ENCODE peak calls at places on chromosomes 3 and 15, in four cellular contexts. Y is SK-N-SH, F is K562, T is HepG2. B is an unnamed sample.

GRCh38 chr3:23992051-23992628 is 47.1 kb downstream of the NR1D2 start:
- DNase-seq in Y (peak), F (no peak), T (no peak), B (no peak)

GRCh38 chr3:178406206-178406605 is 130.0 kb upstream of the KCNMB2 start:
- DNase-seq in Y (no peak), F (no peak), T (no peak), B (no peak)

GRCh38 chr3:56890448-56891083 is 88.8 kb upstream of the ARHGEF3 start:
- DNase-seq in Y (peak), F (no peak), T (no peak), B (no peak)

GRCh38 chr15:91928676-91929075 is 75.2 kb downstream of the SLCO3A1 start:
- DNase-seq in Y (no peak), F (no peak), T (no peak), B (no peak)

GRCh38 chr3:38968891-38969290 is 82.9 kb downstream of the SCN11A start:
- DNase-seq in Y (no peak), F (no peak), T (no peak), B (no peak)

GRCh38 chr3:123143669-123144411 is 57.9 kb upstream of the SEC22A start:
- DNase-seq in Y (no peak), F (no peak), T (peak), B (no peak)

GRCh38 chr3:195914648-195915473 is 6.5 kb upstream of the TNK2 start:
- DNase-seq in Y (peak), F (peak), T (peak), B (peak)

GRCh38 chr15:93974804-93975481 is 256.4 kb upstream of the MCTP2 start:
- DNase-seq in Y (peak), F (no peak), T (peak), B (no peak)

GRCh38 chr15:82298520-82298919 is 35.9 kb downstream of the SAXO2 start:
- DNase-seq in Y (no peak), F (no peak), T (no peak), B (no peak)

GRCh38 chr15:101675015-101675414 is 22.8 kb upstream of the TM2D3 start:
- DNase-seq in Y (no peak), F (no peak), T (no peak), B (no peak)

GRCh38 chr15:41955807-41956525 is 16.4 kb downstream of the EHD4 start:
- DNase-seq in Y (no peak), F (no peak), T (peak), B (no peak)

GRCh38 chr3:120182613-120183524 is 88.6 kb upstream of the GSK3B start:
- DNase-seq in Y (no peak), F (peak), T (no peak), B (no peak)
- TF ChIP-seq NFIC in Y (no peak), F (no peak), T (no peak), B (no peak)

DNA sequence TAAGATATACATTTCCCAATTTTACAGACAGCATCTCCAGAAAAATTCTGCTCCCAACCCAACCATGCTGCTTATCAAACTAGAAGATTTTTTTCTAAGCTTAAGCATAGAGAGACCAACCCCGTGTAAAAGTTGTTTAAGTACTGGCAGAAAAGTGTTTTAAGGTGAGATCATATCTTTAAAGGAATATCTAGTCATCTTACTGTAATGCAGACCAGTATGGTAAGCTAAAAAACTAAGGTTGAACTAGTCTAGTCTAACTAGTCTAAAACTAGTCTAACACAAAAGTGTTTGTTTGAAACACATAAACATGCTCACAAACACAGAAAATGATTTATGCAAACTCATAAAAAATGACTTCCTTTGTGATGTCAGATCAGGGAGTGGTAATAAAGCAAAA is 10.2 kb downstream of the MYO5A start:
- DNase-seq in Y (no peak), F (no peak), T (no peak), B (no peak)
- TF ChIP-seq MAX in Y (no peak), F (no peak), T (no peak), B (no peak)

GRCh38 chr15:69838951-69839350 is 258.8 kb downstream of the TLE3 start:
- DNase-seq in Y (no peak), F (no peak), T (no peak), B (no peak)
- TF ChIP-seq NFIC in Y (no peak), F (no peak), T (no peak), B (no peak)

GRCh38 chr3:96961576-96961975 is 147.2 kb downstream of the EPHA6 start:
- DNase-seq in Y (no peak), F (no peak), T (no peak), B (no peak)

GRCh38 chr3:96958856-96959255 is 144.5 kb downstream of the EPHA6 start:
- DNase-seq in Y (no peak), F (no peak), T (no peak), B (no peak)

GRCh38 chr3:96960661-96961330 is 146.4 kb downstream of the EPHA6 start:
- DNase-seq in Y (no peak), F (no peak), T (no peak), B (no peak)

DNA sequence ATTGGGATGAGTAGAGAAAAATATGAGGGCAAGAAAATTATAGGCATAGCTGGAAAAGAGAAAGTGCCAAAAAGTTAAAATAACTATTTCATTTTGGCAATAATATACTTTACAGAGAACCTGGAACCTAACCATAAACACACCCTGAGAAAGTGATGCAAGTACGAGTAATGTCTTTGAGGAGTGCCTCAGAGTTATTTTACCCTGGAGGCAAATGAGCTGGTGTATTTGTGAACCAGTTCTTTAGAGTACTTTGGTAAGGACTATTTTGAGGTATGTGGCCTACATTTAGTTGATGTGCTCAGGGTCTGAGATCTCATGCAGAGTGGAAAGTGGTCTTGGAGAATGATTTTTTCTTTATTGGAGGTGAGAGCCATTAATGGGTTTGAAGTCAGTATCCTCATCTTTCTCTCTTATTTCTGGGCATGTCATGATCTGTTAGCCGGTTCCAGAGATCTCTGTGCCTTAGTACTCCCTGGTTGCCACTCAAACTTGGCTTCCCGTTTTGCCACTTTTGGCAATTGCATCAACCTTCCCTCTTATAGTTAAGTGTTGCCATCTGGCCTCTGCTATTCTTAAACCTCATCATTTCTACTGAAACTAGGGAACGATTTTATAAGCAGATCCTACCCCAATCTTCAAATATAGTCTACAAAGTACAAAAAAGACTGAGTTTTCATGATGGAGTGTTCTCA is 145.7 kb downstream of the EPHA6 start:
- DNase-seq in Y (no peak), F (no peak), T (no peak), B (no peak)
- TF ChIP-seq MAX in Y (no peak), F (no peak), T (no peak), B (no peak)

DNA sequence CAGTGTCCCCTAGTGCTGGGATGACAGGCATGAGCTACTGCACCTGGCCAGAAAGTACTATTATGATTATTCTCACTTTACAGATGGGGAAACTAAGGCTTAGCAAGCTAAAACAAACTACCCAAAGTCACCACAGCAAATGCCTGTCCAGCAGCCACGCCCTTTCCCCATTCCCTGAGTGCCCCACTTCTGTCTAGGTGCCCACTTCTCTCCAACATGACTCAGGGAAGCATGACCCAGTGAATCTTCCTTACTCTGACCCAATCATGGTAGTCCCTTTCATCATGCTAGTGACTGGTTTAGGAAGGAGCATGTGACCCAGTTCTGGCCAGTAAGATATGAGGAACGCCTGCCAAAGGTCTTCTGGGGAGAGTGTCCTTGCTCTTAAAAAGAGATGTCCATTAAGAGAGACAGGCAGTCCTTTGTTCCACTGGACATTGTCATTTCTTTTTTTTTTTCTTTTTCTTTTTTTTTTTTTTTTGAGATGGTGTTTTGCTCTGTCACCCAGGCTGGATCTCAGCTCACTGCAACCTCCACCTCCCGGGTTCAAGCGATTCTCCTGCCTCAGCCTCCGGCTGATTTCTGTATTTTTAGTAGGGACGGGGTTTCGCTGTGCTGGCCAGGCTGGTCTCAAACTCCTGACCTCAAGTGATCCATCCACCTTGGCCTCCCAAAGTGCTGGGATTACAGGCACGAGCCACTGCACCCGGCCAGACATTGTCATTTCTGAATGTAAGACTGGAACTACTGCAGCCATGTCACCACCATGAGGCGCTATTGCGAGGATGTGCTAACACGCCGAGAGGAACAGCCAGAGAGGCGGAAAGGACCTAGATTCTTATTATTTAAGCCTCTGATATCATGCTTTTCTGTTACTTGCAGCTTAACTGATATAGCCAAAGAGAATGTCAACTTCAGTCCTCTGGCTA is 19.8 kb downstream of the MEGF11 start:
- DNase-seq in Y (no peak), F (peak), T (peak), B (no peak)
- TF ChIP-seq NFIC in Y (no peak), F (no peak), T (no peak), B (no peak)